ENCODE peak calls at places on chromosomes 11 and 22, in four cellular contexts. One of them, this sample, is unnamed.

GRCh38 chr11:19976281-19976941 is 183.9 kb downstream of the DBX1 start:
- DNase-seq in tibial nerve: no peak
- DNase-seq in heart right ventricle: no peak
- DNase-seq in astrocyte of the spinal cord: no peak
- DNase-seq in this sample: no peak

GRCh38 chr22:24285245-24285644 is 14.6 kb downstream of the SPECC1L start:
- DNase-seq in heart right ventricle: no peak
- DNase-seq in astrocyte of the spinal cord: no peak
- DNase-seq in tibial nerve: no peak
- DNase-seq in this sample: no peak

GRCh38 chr22:33130473-33130872 is 72.3 kb upstream of the SYN3 start:
- DNase-seq in astrocyte of the spinal cord: no peak
- DNase-seq in tibial nerve: no peak
- DNase-seq in heart right ventricle: no peak
- DNase-seq in this sample: no peak

GRCh38 chr11:73095613-73096012 is 46.5 kb downstream of the FCHSD2 start:
- DNase-seq in heart right ventricle: no peak
- DNase-seq in tibial nerve: no peak
- DNase-seq in astrocyte of the spinal cord: no peak
- DNase-seq in this sample: no peak

GRCh38 chr11:9490376-9490775 is 29.6 kb downstream of the ZNF143 start:
- DNase-seq in tibial nerve: no peak
- DNase-seq in heart right ventricle: no peak
- DNase-seq in astrocyte of the spinal cord: no peak
- DNase-seq in this sample: no peak

GRCh38 chr11:118176400-118177134 is at the start of gene SCN2B:
- DNase-seq in astrocyte of the spinal cord: no peak
- DNase-seq in tibial nerve: no peak
- DNase-seq in heart right ventricle: no peak
- DNase-seq in this sample: no peak

GRCh38 chr11:36718481-36718880 is 120.4 kb upstream of the RAG2 start:
- DNase-seq in astrocyte of the spinal cord: no peak
- DNase-seq in tibial nerve: no peak
- DNase-seq in heart right ventricle: no peak
- DNase-seq in this sample: no peak

GRCh38 chr22:31692186-31692886 is 30.3 kb upstream of the PISD start:
- DNase-seq in astrocyte of the spinal cord: peak; percentile 50
- DNase-seq in tibial nerve: no peak
- DNase-seq in heart right ventricle: no peak
- DNase-seq in this sample: no peak

GRCh38 chr11:23205156-23205871 is 345.0 kb upstream of the CCDC179 start:
- DNase-seq in tibial nerve: no peak
- DNase-seq in astrocyte of the spinal cord: peak; percentile 35
- DNase-seq in heart right ventricle: no peak
- DNase-seq in this sample: no peak

GRCh38 chr22:38220163-38220562 is 18.4 kb downstream of the MAFF start:
- DNase-seq in astrocyte of the spinal cord: no peak
- DNase-seq in heart right ventricle: no peak
- DNase-seq in tibial nerve: no peak
- DNase-seq in this sample: no peak

GRCh38 chr22:37223965-37224551 is 11.8 kb upstream of the SSTR3 start:
- DNase-seq in heart right ventricle: no peak
- DNase-seq in astrocyte of the spinal cord: no peak
- DNase-seq in tibial nerve: no peak
- DNase-seq in this sample: no peak

GRCh38 chr11:83554896-83555295 is 268.7 kb upstream of the CCDC90B start:
- DNase-seq in heart right ventricle: no peak
- DNase-seq in tibial nerve: no peak
- DNase-seq in astrocyte of the spinal cord: no peak
- DNase-seq in this sample: no peak

GRCh38 chr11:34643846-34644245 is 23.0 kb downstream of the EHF start:
- DNase-seq in tibial nerve: no peak
- DNase-seq in heart right ventricle: no peak
- DNase-seq in astrocyte of the spinal cord: no peak
- DNase-seq in this sample: no peak

GRCh38 chr11:66497206-66497605 is 13.2 kb upstream of the BBS1 start:
- DNase-seq in astrocyte of the spinal cord: no peak
- DNase-seq in tibial nerve: no peak
- DNase-seq in heart right ventricle: no peak
- DNase-seq in this sample: no peak

GRCh38 chr22:47110817-47111443 is 348.5 kb downstream of the TBC1D22A start:
- DNase-seq in astrocyte of the spinal cord: no peak
- DNase-seq in heart right ventricle: no peak
- DNase-seq in tibial nerve: no peak
- DNase-seq in this sample: no peak

GRCh38 chr11:111001091-111001430 is 244.5 kb upstream of the POU2AF2 start:
- DNase-seq in tibial nerve: no peak
- DNase-seq in astrocyte of the spinal cord: no peak
- DNase-seq in heart right ventricle: no peak
- DNase-seq in this sample: no peak

GRCh38 chr11:33742249-33742851 is 6.1 kb upstream of the CD59 start:
- DNase-seq in tibial nerve: no peak
- DNase-seq in astrocyte of the spinal cord: peak; percentile 53
- DNase-seq in heart right ventricle: no peak
- DNase-seq in this sample: no peak

GRCh38 chr22:26464312-26464711 is 19.3 kb downstream of the HPS4 start:
- DNase-seq in heart right ventricle: no peak
- DNase-seq in tibial nerve: peak; percentile 37
- DNase-seq in astrocyte of the spinal cord: no peak
- DNase-seq in this sample: no peak

GRCh38 chr22:23062616-23063538 is 7.4 kb upstream of the GNAZ start:
- DNase-seq in heart right ventricle: peak; percentile 1
- DNase-seq in tibial nerve: no peak
- DNase-seq in astrocyte of the spinal cord: no peak
- DNase-seq in this sample: peak; percentile 6

GRCh38 chr22:39496131-39496838 is 5.8 kb upstream of the MIEF1 start:
- DNase-seq in astrocyte of the spinal cord: peak; percentile 55
- DNase-seq in tibial nerve: peak; percentile 37
- DNase-seq in heart right ventricle: peak; percentile 71
- DNase-seq in this sample: no peak

GRCh38 chr22:20562607-20563463 is 55.4 kb downstream of the MED15 start:
- DNase-seq in tibial nerve: no peak
- DNase-seq in astrocyte of the spinal cord: no peak
- DNase-seq in heart right ventricle: no peak
- DNase-seq in this sample: no peak

GRCh38 chr11:123183391-123184099 is 11.5 kb downstream of the CLMP start:
- DNase-seq in tibial nerve: no peak
- DNase-seq in astrocyte of the spinal cord: no peak
- DNase-seq in heart right ventricle: no peak
- DNase-seq in this sample: no peak

GRCh38 chr11:35237860-35238715 is 99.1 kb downstream of the CD44 start:
- DNase-seq in astrocyte of the spinal cord: peak; percentile 45
- DNase-seq in heart right ventricle: no peak
- DNase-seq in tibial nerve: no peak
- DNase-seq in this sample: no peak

GRCh38 chr22:37501610-37502341 is 15.6 kb upstream of the MFNG start:
- DNase-seq in astrocyte of the spinal cord: peak; percentile 92
- DNase-seq in heart right ventricle: peak; percentile 63
- DNase-seq in tibial nerve: peak; percentile 46
- DNase-seq in this sample: peak; percentile 86

GRCh38 chr11:10305964-10306918 is 1.4 kb downstream of the ADM start:
- DNase-seq in astrocyte of the spinal cord: peak; percentile 32
- DNase-seq in tibial nerve: no peak
- DNase-seq in heart right ventricle: peak; percentile 41
- DNase-seq in this sample: peak; percentile 85

GRCh38 chr11:33006010-33006409 is 9.7 kb upstream of the DEPDC7 start:
- DNase-seq in heart right ventricle: no peak
- DNase-seq in astrocyte of the spinal cord: no peak
- DNase-seq in tibial nerve: no peak
- DNase-seq in this sample: no peak

GRCh38 chr11:133937468-133937867 is 19.3 kb downstream of the IGSF9B start:
- DNase-seq in tibial nerve: no peak
- DNase-seq in astrocyte of the spinal cord: no peak
- DNase-seq in heart right ventricle: no peak
- DNase-seq in this sample: no peak

GRCh38 chr22:39012525-39013516 is 1.2 kb upstream of the APOBEC3C start:
- DNase-seq in tibial nerve: no peak
- DNase-seq in heart right ventricle: no peak
- DNase-seq in astrocyte of the spinal cord: no peak
- DNase-seq in this sample: peak; percentile 8

GRCh38 chr11:92225206-92225562 is 566 bp downstream of the FAT3 start:
- DNase-seq in heart right ventricle: peak; percentile 8
- DNase-seq in tibial nerve: peak; percentile 9
- DNase-seq in astrocyte of the spinal cord: no peak
- DNase-seq in this sample: peak; percentile 81

GRCh38 chr11:92224394-92225205 is at the start of gene FAT3:
- DNase-seq in tibial nerve: no peak
- DNase-seq in astrocyte of the spinal cord: peak; percentile 67
- DNase-seq in heart right ventricle: peak; percentile 13
- DNase-seq in this sample: peak; percentile 88

GRCh38 chr11:92226331-92227232 is 2.0 kb downstream of the FAT3 start:
- DNase-seq in heart right ventricle: peak; percentile 13
- DNase-seq in astrocyte of the spinal cord: no peak
- DNase-seq in tibial nerve: no peak
- DNase-seq in this sample: no peak

GRCh38 chr11:92227233-92227593 is 2.6 kb downstream of the FAT3 start:
- DNase-seq in heart right ventricle: no peak
- DNase-seq in tibial nerve: no peak
- DNase-seq in astrocyte of the spinal cord: no peak
- DNase-seq in this sample: no peak

DNA sequence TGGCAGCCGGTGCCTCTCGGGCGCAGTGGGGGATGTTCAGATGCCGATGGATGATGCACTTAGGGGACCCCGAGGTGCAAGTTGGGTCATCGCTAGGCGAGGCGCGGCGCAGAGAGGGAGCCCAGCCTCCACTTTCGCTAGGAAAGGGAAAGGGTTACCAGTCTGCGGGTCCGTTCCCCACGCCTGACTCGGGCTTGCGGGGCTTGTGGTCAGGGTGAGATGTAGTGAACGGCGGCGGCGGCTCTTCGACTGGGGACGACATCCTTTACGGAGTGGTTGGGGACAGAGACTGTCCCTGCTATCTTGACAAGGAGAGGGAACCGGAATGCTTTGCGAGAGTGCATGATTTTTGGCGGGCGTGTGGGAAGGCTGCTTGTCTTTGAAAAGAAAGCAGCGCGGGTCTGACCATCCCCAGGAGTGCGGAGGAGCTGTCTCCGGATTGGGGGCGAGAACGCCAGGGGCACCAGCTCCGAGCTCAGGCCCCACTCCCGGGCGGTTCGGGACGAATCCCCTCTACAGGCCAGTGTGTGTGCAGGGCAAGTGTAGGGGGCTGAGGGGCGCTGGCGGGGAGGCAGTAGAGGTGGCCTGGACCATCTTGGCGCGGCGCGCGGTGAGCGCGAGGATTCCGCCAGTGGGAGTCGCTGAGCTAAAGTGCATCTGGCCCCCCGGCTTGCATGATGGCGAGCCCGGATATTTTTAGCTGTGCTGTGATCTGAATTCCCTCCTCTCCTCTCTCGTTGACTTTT is 1.1 kb downstream of the FAT3 start:
- DNase-seq in astrocyte of the spinal cord: peak; percentile 26
- DNase-seq in heart right ventricle: peak; percentile 11
- DNase-seq in tibial nerve: peak; percentile 12
- DNase-seq in this sample: peak; percentile 86
- TF ChIP-seq CTCF in astrocyte of the spinal cord: peak; percentile 31
- TF ChIP-seq CTCF in heart right ventricle: no peak
- TF ChIP-seq CTCF in tibial nerve: no peak
- TF ChIP-seq CTCF in this sample: no peak

GRCh38 chr11:124329787-124330478 is 9.9 kb upstream of the OR8D2 start:
- DNase-seq in astrocyte of the spinal cord: peak; percentile 22
- DNase-seq in tibial nerve: no peak
- DNase-seq in heart right ventricle: no peak
- DNase-seq in this sample: no peak
- TF ChIP-seq CTCF in astrocyte of the spinal cord: no peak
- TF ChIP-seq CTCF in tibial nerve: no peak
- TF ChIP-seq CTCF in heart right ventricle: no peak
- TF ChIP-seq CTCF in this sample: no peak

GRCh38 chr22:41341990-41342389 is 39.8 kb upstream of the TEF start:
- DNase-seq in tibial nerve: no peak
- DNase-seq in heart right ventricle: no peak
- DNase-seq in astrocyte of the spinal cord: no peak
- DNase-seq in this sample: no peak
- TF ChIP-seq CTCF in tibial nerve: no peak
- TF ChIP-seq CTCF in heart right ventricle: no peak
- TF ChIP-seq CTCF in astrocyte of the spinal cord: no peak
- TF ChIP-seq CTCF in this sample: no peak

DNA sequence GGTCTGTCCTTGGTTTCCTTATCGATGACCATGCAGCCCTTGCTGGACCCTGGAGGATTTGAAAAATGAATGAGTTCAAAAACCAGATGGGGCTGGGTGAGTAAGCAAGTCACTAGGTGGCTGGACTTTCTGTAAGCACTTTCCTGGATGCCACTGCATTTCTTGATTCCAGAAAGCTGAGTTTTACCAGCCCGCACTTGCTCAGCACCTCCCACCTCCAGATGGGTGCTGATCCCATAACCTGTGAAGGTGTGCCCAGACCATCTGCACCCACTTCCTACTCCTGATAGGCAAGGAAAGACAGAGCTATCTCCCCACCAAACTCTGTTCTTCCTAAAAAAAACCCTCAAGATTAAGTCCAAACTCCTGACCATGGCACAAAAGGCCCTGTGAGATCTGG is 21.1 kb downstream of the ASCC2 start:
- DNase-seq in heart right ventricle: no peak
- DNase-seq in astrocyte of the spinal cord: no peak
- DNase-seq in tibial nerve: no peak
- DNase-seq in this sample: no peak
- TF ChIP-seq CTCF in heart right ventricle: no peak
- TF ChIP-seq CTCF in astrocyte of the spinal cord: no peak
- TF ChIP-seq CTCF in tibial nerve: no peak
- TF ChIP-seq CTCF in this sample: no peak

GRCh38 chr22:45172872-45173585 is 9.3 kb downstream of the NUP50 start:
- DNase-seq in tibial nerve: no peak
- DNase-seq in astrocyte of the spinal cord: no peak
- DNase-seq in heart right ventricle: no peak
- DNase-seq in this sample: no peak

GRCh38 chr22:45170001-45170466 is 6.3 kb downstream of the NUP50 start:
- DNase-seq in astrocyte of the spinal cord: no peak
- DNase-seq in tibial nerve: no peak
- DNase-seq in heart right ventricle: no peak
- DNase-seq in this sample: no peak

GRCh38 chr22:45166935-45167334 is 3.2 kb downstream of the NUP50 start:
- DNase-seq in heart right ventricle: no peak
- DNase-seq in astrocyte of the spinal cord: no peak
- DNase-seq in tibial nerve: no peak
- DNase-seq in this sample: no peak

GRCh38 chr22:45171830-45172229 is 8.1 kb downstream of the NUP50 start:
- DNase-seq in heart right ventricle: no peak
- DNase-seq in tibial nerve: no peak
- DNase-seq in astrocyte of the spinal cord: no peak
- DNase-seq in this sample: no peak
- TF ChIP-seq CTCF in heart right ventricle: no peak
- TF ChIP-seq CTCF in tibial nerve: no peak
- TF ChIP-seq CTCF in astrocyte of the spinal cord: peak; percentile 13
- TF ChIP-seq CTCF in this sample: no peak

GRCh38 chr22:30201970-30202369 is 44.6 kb downstream of the LIF start:
- DNase-seq in tibial nerve: no peak
- DNase-seq in astrocyte of the spinal cord: peak; percentile 79
- DNase-seq in heart right ventricle: no peak
- DNase-seq in this sample: no peak
- TF ChIP-seq CTCF in tibial nerve: no peak
- TF ChIP-seq CTCF in astrocyte of the spinal cord: no peak
- TF ChIP-seq CTCF in heart right ventricle: no peak
- TF ChIP-seq CTCF in this sample: no peak

This sample was measured in upper lobe of left lung.